ENCODE peak calls at places on chromosome 7, in seven cellular contexts. U is NCI-H1105 treated with DMSO at 0.1 percent for 48 hours; Y is NCI-H510A treated with DMSO at 0.1 percent for 48 hours; H is activated effector memory CD4-positive, alpha-beta T cell treated with Interleukin-2 at 50 U/mL for 16 hours; P is EH; T is stimulated activated CD8-positive, alpha-beta memory T cell treated with anti-CD3 and anti-CD28 coated beads, Interleukin-15, amount 100 ng/mL, for 48 hours; K is amniotic epithelial cell. R is an unnamed sample.

GRCh38 chr7:133830081-133830480 is 297.1 kb upstream of the LRGUK start:
- DNase-seq in K (no peak), U (no peak), P (no peak), Y (no peak), H (no peak), T (no peak), R (no peak)

GRCh38 chr7:32428546-32428945 is 61.6 kb downstream of the LSM5 start:
- DNase-seq in U (no peak), T (no peak), K (no peak), H (no peak), P (peak; percentile 2), Y (no peak), R (no peak)

GRCh38 chr7:150766334-150766709 is 29.1 kb downstream of the GIMAP5 start:
- DNase-seq in U (no peak), T (no peak), P (no peak), K (no peak), Y (no peak), H (no peak), R (peak; percentile 28)

GRCh38 chr7:36244429-36244828 is 91.4 kb downstream of the EEPD1 start:
- DNase-seq in P (no peak), Y (no peak), U (no peak), H (no peak), K (no peak), T (no peak), R (no peak)

GRCh38 chr7:29806131-29806792 is at the start of gene WIPF3:
- DNase-seq in U (peak; percentile 13), K (no peak), P (no peak), Y (no peak), H (no peak), T (no peak), R (peak; percentile 1)

GRCh38 chr7:154794147-154794780 is 208.7 kb downstream of the PAXIP1 start:
- DNase-seq in U (no peak), H (no peak), K (no peak), P (no peak), Y (no peak), T (no peak), R (no peak)

GRCh38 chr7:137762334-137762733 is 84.4 kb downstream of the DGKI start:
- DNase-seq in U (no peak), P (no peak), H (no peak), Y (no peak), T (no peak), K (no peak), R (no peak)

GRCh38 chr7:84637568-84638338 is 443.2 kb upstream of the SEMA3A start:
- DNase-seq in P (peak; percentile 92), H (no peak), T (no peak), Y (no peak), U (no peak), K (peak; percentile 84), R (peak; percentile 92)

GRCh38 chr7:130838738-130839137 is 104.7 kb upstream of the KLF14 start:
- DNase-seq in H (no peak), Y (no peak), K (peak; percentile 96), T (no peak), P (peak; percentile 98), U (no peak), R (peak; percentile 62)

R was measured in endothelial cell of umbilical vein.